ENCODE peak calls at places on chromosome 19, in five cellular contexts. Z is stimulated activated CD8-positive, alpha-beta memory T cell treated with anti-CD3 and anti-CD28 coated beads, Interleukin-7, amount 100 ng/mL, for 1 hour; O is Daoy; N is hippocampal formation; R is psoas muscle. S is an unnamed sample.
A peak's percentile ranks its signal among the peaks of the same experiment; 100 is the strongest.

GRCh38 chr19:1435378-1435989 is 2.7 kb upstream of the RPS15 start:
- DNase-seq in Z (no peak), O (no peak), N (no peak), R (no peak), S (no peak)

GRCh38 chr19:55486971-55487883 is 1.0 kb upstream of the SSC5D start:
- DNase-seq in Z (no peak), O (peak; percentile 97), N (no peak), R (peak; percentile 79), S (no peak)

GRCh38 chr19:11125994-11126685 is 29.4 kb downstream of the SPC24 start:
- DNase-seq in Z (peak; percentile 53), O (peak; percentile 74), N (peak; percentile 3), R (peak; percentile 78), S (peak; percentile 86)

GRCh38 chr19:11191273-11191755 is 6.0 kb downstream of the KANK2 start:
- DNase-seq in Z (no peak), O (peak; percentile 53), N (no peak), R (peak; percentile 88), S (peak; percentile 65)

GRCh38 chr19:46603752-46604241 is 2.7 kb downstream of the CALM3 start:
- DNase-seq in Z (no peak), O (no peak), N (no peak), R (no peak), S (peak; percentile 32)

GRCh38 chr19:13579388-13580060 is 73.2 kb upstream of the CACNA1A start:
- DNase-seq in Z (no peak), O (no peak), N (no peak), R (no peak), S (no peak)

GRCh38 chr19:17915940-17916593 is 16.7 kb upstream of the CCDC124 start:
- DNase-seq in Z (no peak), O (peak; percentile 19), N (no peak), R (no peak), S (no peak)

GRCh38 chr19:13195678-13196077 is 45.5 kb downstream of the IER2 start:
- DNase-seq in Z (no peak), O (no peak), N (no peak), R (no peak), S (peak; percentile 57)

GRCh38 chr19:16293133-16294085 is 31.2 kb upstream of the KLF2 start:
- DNase-seq in Z (no peak), O (peak; percentile 91), N (no peak), R (peak; percentile 77), S (no peak)

GRCh38 chr19:48487544-48487943 is 18.4 kb downstream of the CYTH2 start:
- DNase-seq in Z (no peak), O (no peak), N (no peak), R (no peak), S (no peak)

GRCh38 chr19:12052057-12052570 is 647 bp downstream of the ZNF878 start:
- DNase-seq in Z (no peak), O (peak; percentile 22), N (no peak), R (no peak), S (no peak)

GRCh38 chr19:3276341-3276799 is 51.9 kb downstream of the CELF5 start:
- DNase-seq in Z (no peak), O (peak; percentile 81), N (no peak), R (no peak), S (peak; percentile 52)

GRCh38 chr19:9671654-9672053 is 3.2 kb downstream of the ZNF562 start:
- DNase-seq in Z (no peak), O (no peak), N (no peak), R (no peak), S (no peak)